ENCODE peak calls at places on chromosomes 13 and 19, in four cellular contexts. T is A549, A is uterus, N is vagina. C is an unnamed sample. For H3K9me3, the result is how much of the 10 kb centered on the place peaks cover.

GRCh38 chr13:34822681-34823080 is 119.4 kb upstream of the NBEA start:
- DNase-seq in A (no peak), N (no peak), T (no peak), C (no peak)

GRCh38 chr13:94481966-94482365 is 2.5 kb upstream of the DCT start:
- DNase-seq in T (peak), N (no peak), A (no peak), C (no peak)

GRCh38 chr19:32576790-32577189 is 4.2 kb upstream of the PDCD5 start:
- DNase-seq in A (no peak), T (no peak), N (no peak), C (no peak)

GRCh38 chr19:46616631-46617322 is 8.1 kb downstream of the PTGIR start:
- DNase-seq in T (peak), A (no peak), N (no peak), C (peak)

GRCh38 chr13:32660227-32660626 is 74.0 kb downstream of the PDS5B start:
- DNase-seq in N (no peak), T (no peak), A (no peak), C (no peak)

GRCh38 chr19:49335071-49335783 is at the start of gene CD37:
- DNase-seq in N (peak), T (no peak), A (no peak), C (peak)

GRCh38 chr19:5691930-5692784 is 2.1 kb downstream of the RPL36 start:
- DNase-seq in N (no peak), T (no peak), A (no peak), C (peak)

GRCh38 chr19:11673608-11674041 is 65.1 kb downstream of the ZNF823 start:
- DNase-seq in A (peak), N (no peak), T (no peak), C (peak)

GRCh38 chr13:30107536-30108136 is 199.7 kb downstream of the KATNAL1 start:
- DNase-seq in N (no peak), T (no peak), A (no peak), C (no peak)

GRCh38 chr19:49570138-49570856 is 10.1 kb downstream of the NOSIP start:
- DNase-seq in A (peak), T (peak), N (no peak), C (no peak)

GRCh38 chr19:47663911-47664771 is 49.1 kb upstream of the EHD2 start:
- DNase-seq in N (peak), T (peak), A (peak), C (no peak)

GRCh38 chr19:39913682-39914333 is 20.6 kb downstream of the FCGBP start:
- DNase-seq in A (no peak), T (no peak), N (no peak), C (peak)

GRCh38 chr13:29752175-29752574 is 98.2 kb downstream of the UBL3 start:
- DNase-seq in N (no peak), T (no peak), A (no peak), C (no peak)

GRCh38 chr19:35318679-35319448 is 10.1 kb upstream of the CD22 start:
- DNase-seq in T (peak), A (peak), N (no peak), C (peak)

GRCh38 chr13:75299913-75300862 is 181.8 kb downstream of the TBC1D4 start:
- DNase-seq in T (no peak), A (no peak), N (no peak), C (no peak)

GRCh38 chr19:43482193-43482592 is 16.8 kb upstream of the LYPD3 start:
- DNase-seq in A (no peak), N (no peak), T (no peak), C (no peak)

GRCh38 chr13:61684976-61685682 is 269.5 kb upstream of the PCDH20 start:
- DNase-seq in A (no peak), T (no peak), N (no peak), C (no peak)

GRCh38 chr19:50333737-50334617 is 4.8 kb upstream of the KCNC3 start:
- DNase-seq in A (peak), T (peak), N (no peak), C (peak)

GRCh38 chr19:16368385-16369305 is 44.0 kb downstream of the KLF2 start:
- DNase-seq in N (no peak), A (no peak), T (no peak), C (peak)

GRCh38 chr13:91346848-91347211 is 657 bp upstream of the MIR17HG start:
- DNase-seq in A (no peak), N (no peak), T (no peak), C (peak)

GRCh38 chr19:1465191-1466016 is 13.6 kb downstream of the C19orf25 start:
- DNase-seq in N (no peak), A (no peak), T (no peak), C (peak)

GRCh38 chr13:98978280-98978679 is 416 bp upstream of the DOCK9 start:
- DNase-seq in A (no peak), T (no peak), N (no peak), C (no peak)

GRCh38 chr13:48446454-48446853 is 33.5 kb upstream of the LPAR6 start:
- DNase-seq in A (no peak), T (no peak), N (no peak), C (no peak)

GRCh38 chr13:62085832-62086231 is 670.2 kb upstream of the PCDH20 start:
- DNase-seq in N (no peak), A (no peak), T (no peak), C (no peak)

GRCh38 chr19:30085394-30085793 is 143.4 kb downstream of the URI1 start:
- DNase-seq in T (no peak), N (no peak), A (no peak), C (peak)

GRCh38 chr13:110396913-110397379 is 89.9 kb downstream of the COL4A2 start:
- DNase-seq in T (no peak), A (peak), N (peak), C (no peak)
- H3K27ac ChIP-seq in T (peak), A (peak), N (peak), C (peak)

GRCh38 chr13:39602614-39603366 is at the start of gene LHFPL6:
- DNase-seq in T (peak), N (peak), A (peak), C (peak)
- TF ChIP-seq POLR2A in T (no peak), N (no peak), A (peak), C (no peak)

GRCh38 chr19:56400485-56400884 is 3.6 kb upstream of the ZNF583 start:
- DNase-seq in N (no peak), A (no peak), T (no peak), C (no peak)

GRCh38 chr19:56403764-56404704 is at the start of gene ZNF583:
- DNase-seq in A (peak), N (peak), T (peak), C (peak)

GRCh38 chr19:56405062-56405461 is 930 bp downstream of the ZNF583 start:
- DNase-seq in N (no peak), T (no peak), A (no peak), C (no peak)

GRCh38 chr19:56403261-56403660 is 871 bp upstream of the ZNF583 start:
- DNase-seq in N (no peak), T (no peak), A (no peak), C (no peak)

GRCh38 chr19:56404705-56405056 is 549 bp downstream of the ZNF583 start:
- DNase-seq in N (no peak), T (no peak), A (no peak), C (no peak)
- H3K9me3 ChIP-seq in N (under half), T (half or more), A (under half), C (half or more)

GRCh38 chr13:38520041-38520440 is 166.8 kb upstream of the FREM2 start:
- DNase-seq in N (no peak), A (no peak), T (no peak), C (no peak)

GRCh38 chr13:38514575-38514974 is 164.9 kb downstream of the UFM1 start:
- DNase-seq in A (no peak), N (no peak), T (no peak), C (no peak)

GRCh38 chr13:38518328-38518727 is 168.5 kb upstream of the FREM2 start:
- DNase-seq in T (no peak), N (no peak), A (no peak), C (no peak)

DNA sequence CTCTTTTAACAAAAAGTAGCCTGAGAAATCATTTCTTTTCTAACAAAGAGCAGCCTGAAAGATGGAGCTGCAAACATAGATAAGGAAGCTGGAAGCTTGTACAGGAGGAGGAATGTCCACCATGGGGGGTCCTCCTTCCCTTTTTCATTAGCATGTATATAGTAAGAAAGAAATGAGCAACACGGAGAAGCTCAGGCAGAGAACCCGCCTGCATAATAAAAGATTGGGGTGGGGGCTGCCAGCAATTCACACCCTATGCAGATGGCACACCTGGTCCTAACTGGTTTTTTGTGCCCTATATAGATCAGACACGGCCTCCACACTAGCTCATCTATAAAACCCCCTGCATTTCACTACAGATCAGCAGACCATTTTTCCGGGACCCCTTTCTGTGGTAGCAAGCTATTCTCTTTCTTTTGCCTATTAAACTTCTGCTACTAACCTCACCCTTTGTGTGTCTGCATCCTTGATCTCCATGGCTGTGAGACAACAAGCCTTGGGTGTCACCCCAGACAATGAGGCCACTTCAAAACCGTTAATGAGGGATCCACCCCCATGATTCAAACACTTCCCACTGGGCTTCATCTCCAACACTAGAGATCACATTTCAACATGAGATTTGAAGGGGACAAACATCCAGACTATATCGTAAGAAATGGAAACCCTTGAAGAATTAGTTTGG is 167.5 kb upstream of the FREM2 start:
- DNase-seq in T (no peak), A (no peak), N (no peak), C (no peak)
- H3K27ac ChIP-seq in T (no peak), A (no peak), N (no peak), C (no peak)

GRCh38 chr19:37077929-37078716 is at the start of gene ZNF420:
- DNase-seq in N (peak), T (peak), A (peak), C (peak)
- TF ChIP-seq POLR2A in N (no peak), T (no peak), A (peak), C (no peak)

C was measured in spleen.